ENCODE peak calls at places on chromosome 1, in eight cellular contexts. B is fibroblast of lung, C is lower lobe of right lung, H is A549, M is MM.1S, T is neuronal stem cell, Z is tibial nerve, X is mucosa of descending colon. V is an unnamed sample.

GRCh38 chr1:1014896-1015681 is 1.8 kb downstream of the ISG15 start:
- DNase-seq in B (no peak), C (no peak), H (no peak), M (no peak), T (no peak), Z (no peak), X (peak; percentile 28), V (no peak)

GRCh38 chr1:203035111-203036000 is 9.1 kb downstream of the PPFIA4 start:
- DNase-seq in B (no peak), C (no peak), H (no peak), M (no peak), T (no peak), Z (no peak), X (no peak), V (no peak)

GRCh38 chr1:167561753-167562152 is 8.2 kb upstream of the CREG1 start:
- DNase-seq in B (no peak), C (no peak), H (no peak), M (no peak), T (no peak), Z (no peak), X (no peak), V (no peak)

GRCh38 chr1:218717611-218718010 is 372.5 kb downstream of the TGFB2 start:
- DNase-seq in B (peak; percentile 85), C (no peak), H (no peak), M (no peak), T (no peak), Z (no peak), X (no peak), V (no peak)

GRCh38 chr1:34786521-34787325 is 5.7 kb downstream of the GJB3 start:
- DNase-seq in B (peak; percentile 56), C (peak; percentile 77), H (peak; percentile 52), M (peak; percentile 50), T (peak; percentile 51), Z (peak; percentile 31), X (peak; percentile 82), V (peak; percentile 53)

GRCh38 chr1:192658255-192658654 is 22.3 kb downstream of the RGS13 start:
- DNase-seq in B (no peak), C (no peak), H (no peak), M (no peak), T (no peak), Z (no peak), X (no peak), V (no peak)

GRCh38 chr1:204466416-204467405 is 27.9 kb downstream of the PIK3C2B start:
- DNase-seq in B (no peak), C (no peak), H (no peak), M (no peak), T (no peak), Z (no peak), X (peak; percentile 25), V (no peak)

GRCh38 chr1:3275471-3276340 is 178.8 kb upstream of the ARHGEF16 start:
- DNase-seq in B (peak; percentile 70), C (no peak), H (no peak), M (no peak), T (no peak), Z (no peak), X (no peak), V (no peak)

GRCh38 chr1:149917590-149918144 is at the start of gene SV2A:
- DNase-seq in B (peak; percentile 62), C (no peak), H (no peak), M (no peak), T (peak; percentile 64), Z (no peak), X (no peak), V (peak; percentile 59)

GRCh38 chr1:147837845-147838363 is 64.7 kb upstream of the GJA8 start:
- DNase-seq in B (no peak), C (no peak), H (no peak), M (peak; percentile 26), T (no peak), Z (no peak), X (no peak), V (no peak)

GRCh38 chr1:67609572-67609939 is 75.4 kb upstream of the GADD45A start:
- DNase-seq in B (no peak), C (no peak), H (no peak), M (no peak), T (no peak), Z (no peak), X (no peak), V (no peak)

GRCh38 chr1:43414634-43415223 is 25.0 kb downstream of the SZT2 start:
- DNase-seq in B (peak; percentile 41), C (no peak), H (peak; percentile 32), M (peak; percentile 43), T (peak; percentile 62), Z (peak; percentile 26), X (no peak), V (peak; percentile 44)

GRCh38 chr1:11058595-11059165 is 1.1 kb downstream of the SRM start:
- DNase-seq in B (no peak), C (peak; percentile 43), H (no peak), M (no peak), T (no peak), Z (no peak), X (peak; percentile 48), V (no peak)

GRCh38 chr1:22971161-22972062 is 1.3 kb downstream of the LACTBL1 start:
- DNase-seq in B (peak; percentile 31), C (no peak), H (no peak), M (no peak), T (no peak), Z (no peak), X (no peak), V (no peak)

GRCh38 chr1:63134501-63135173 is 187.7 kb upstream of the FOXD3 start:
- DNase-seq in B (no peak), C (no peak), H (no peak), M (no peak), T (no peak), Z (no peak), X (no peak), V (no peak)

GRCh38 chr1:24888061-24888970 is 41.8 kb downstream of the RUNX3 start:
- DNase-seq in B (no peak), C (peak; percentile 20), H (no peak), M (no peak), T (no peak), Z (no peak), X (peak; percentile 10), V (no peak)

GRCh38 chr1:32539584-32540571 is 651 bp downstream of the ZBTB8A start:
- DNase-seq in B (peak; percentile 64), C (peak; percentile 53), H (peak; percentile 20), M (peak; percentile 49), T (peak; percentile 45), Z (no peak), X (peak; percentile 67), V (no peak)

GRCh38 chr1:150022357-150022756 is 11.8 kb upstream of the OTUD7B start:
- DNase-seq in B (no peak), C (no peak), H (no peak), M (no peak), T (no peak), Z (no peak), X (peak; percentile 27), V (peak; percentile 25)

GRCh38 chr1:154975409-154976205 is 1.1 kb downstream of the CKS1B start:
- DNase-seq in B (peak; percentile 54), C (peak; percentile 81), H (no peak), M (peak; percentile 92), T (no peak), Z (peak; percentile 37), X (peak; percentile 79), V (no peak)

GRCh38 chr1:204102719-204103118 is 29.8 kb downstream of the SOX13 start:
- DNase-seq in B (peak; percentile 19), C (no peak), H (no peak), M (peak; percentile 23), T (no peak), Z (no peak), X (no peak), V (no peak)

GRCh38 chr1:109161836-109162606 is 48.1 kb downstream of the ELAPOR1 start:
- DNase-seq in B (peak; percentile 85), C (peak; percentile 73), H (no peak), M (peak; percentile 61), T (no peak), Z (no peak), X (no peak), V (peak; percentile 90)

GRCh38 chr1:160483505-160484185 is 39.4 kb downstream of the SLAMF6 start:
- DNase-seq in B (no peak), C (no peak), H (no peak), M (no peak), T (no peak), Z (no peak), X (no peak), V (no peak)

GRCh38 chr1:104630567-104630966 is 880.9 kb downstream of the AMY1C start:
- DNase-seq in B (no peak), C (no peak), H (no peak), M (no peak), T (no peak), Z (no peak), X (no peak), V (no peak)

GRCh38 chr1:66336641-66336991 is 197.3 kb upstream of the SGIP1 start:
- DNase-seq in B (no peak), C (no peak), H (no peak), M (no peak), T (no peak), Z (no peak), X (no peak), V (no peak)
- H3K4me3 ChIP-seq in B (no peak overlapping the region), C (peak overlapping the region; percentile 65), H (peak overlapping the region; percentile 88), M (peak overlapping the region; percentile 82), T (no peak overlapping the region), Z (no peak overlapping the region), X (no peak overlapping the region), V (no peak overlapping the region)

GRCh38 chr1:156551066-156551643 is 21.2 kb downstream of the IQGAP3 start:
- DNase-seq in B (no peak), C (no peak), H (no peak), M (no peak), T (no peak), Z (no peak), X (no peak), V (no peak)
- H3K4me3 ChIP-seq in B (no peak overlapping the region), C (no peak overlapping the region), H (no peak overlapping the region), M (no peak overlapping the region), T (no peak overlapping the region), Z (no peak overlapping the region), X (no peak overlapping the region), V (no peak overlapping the region)

GRCh38 chr1:180742663-180743062 is 110.8 kb downstream of the XPR1 start:
- DNase-seq in B (no peak), C (no peak), H (no peak), M (no peak), T (no peak), Z (no peak), X (no peak), V (no peak)
- H3K4me3 ChIP-seq in B (no peak overlapping the region), C (no peak overlapping the region), H (no peak overlapping the region), M (no peak overlapping the region), T (no peak overlapping the region), Z (no peak overlapping the region), X (no peak overlapping the region), V (no peak overlapping the region)

DNA sequence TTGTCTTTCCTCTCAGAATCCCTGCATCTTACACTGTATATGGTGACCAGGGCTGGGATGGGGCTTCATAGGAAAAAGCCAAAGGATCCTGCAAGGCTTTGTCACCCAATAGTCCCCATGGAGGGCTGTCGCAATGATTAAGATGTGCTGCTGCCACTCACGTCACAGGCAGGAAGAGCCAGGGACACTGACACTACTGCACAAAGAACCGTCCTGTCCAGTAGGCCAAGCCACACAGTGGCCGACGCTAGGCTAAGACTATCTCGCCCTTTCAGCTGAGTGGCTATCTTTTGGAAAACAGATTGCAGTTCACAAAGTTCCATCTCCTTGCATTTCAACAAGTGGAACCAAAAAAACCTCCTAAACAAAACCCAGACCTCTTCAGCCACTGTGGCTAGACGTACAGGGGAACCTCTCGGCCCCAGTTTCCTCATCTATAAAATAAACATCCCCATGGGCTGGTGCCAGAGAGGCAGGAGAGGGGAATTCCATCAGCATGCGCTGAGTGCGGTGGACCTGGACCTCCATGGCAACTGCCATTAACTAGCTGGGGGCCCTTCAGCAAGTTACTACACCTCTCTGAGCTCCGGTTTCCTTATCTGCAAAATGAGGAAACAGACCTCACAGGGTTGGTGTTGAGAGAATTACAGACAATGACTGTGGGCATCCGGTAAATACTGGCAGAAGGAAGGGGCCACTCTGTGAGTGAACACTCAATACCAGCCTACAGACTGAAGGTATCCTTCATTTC is 8.7 kb downstream of the CAPZB start:
- DNase-seq in B (peak; percentile 59), C (peak; percentile 55), H (no peak), M (no peak), T (no peak), Z (no peak), X (no peak), V (peak; percentile 94)
- H3K4me3 ChIP-seq in B (no peak overlapping the region), C (peak overlapping the region; percentile 28), H (no peak overlapping the region), M (no peak overlapping the region), T (no peak overlapping the region), Z (no peak overlapping the region), X (no peak overlapping the region), V (peak overlapping the region; percentile 40)

V was measured in Jurkat, Clone E6-1.